ENCODE peak calls at places on chromosomes 6 and 20, in four cellular contexts. C, S, E and J are unnamed samples.

GRCh38 chr6:47794577-47795135 is 12.8 kb downstream of the OPN5 start:
- DNase-seq in C (no peak), S (no peak), E (no peak), J (no peak)

GRCh38 chr20:51082988-51083387 is 60.1 kb upstream of the KCNG1 start:
- DNase-seq in C (no peak), S (no peak), E (no peak), J (no peak)

GRCh38 chr20:20095114-20095872 is 43.0 kb downstream of the CFAP61 start:
- DNase-seq in C (no peak), S (no peak), E (no peak), J (no peak)

GRCh38 chr20:25053207-25054132 is 4.5 kb downstream of the ACSS1 start:
- DNase-seq in C (peak), S (no peak), E (no peak), J (peak)

GRCh38 chr20:12049125-12049524 is 131.4 kb downstream of the BTBD3 start:
- DNase-seq in C (no peak), S (peak), E (no peak), J (no peak)

GRCh38 chr6:152378154-152378553 is 259.0 kb downstream of the SYNE1 start:
- DNase-seq in C (no peak), S (peak), E (no peak), J (no peak)

GRCh38 chr6:159267165-159267564 is 98.0 kb downstream of the FNDC1 start:
- DNase-seq in C (no peak), S (peak), E (no peak), J (no peak)

GRCh38 chr20:18811186-18811585 is 2.4 kb upstream of the SCP2D1 start:
- DNase-seq in C (no peak), S (no peak), E (no peak), J (no peak)

GRCh38 chr20:8756410-8756809 is 312.5 kb upstream of the PLCB4 start:
- DNase-seq in C (no peak), S (peak), E (no peak), J (no peak)

GRCh38 chr6:73537677-73538076 is 16.8 kb upstream of the EEF1A1 start:
- DNase-seq in C (no peak), S (no peak), E (no peak), J (no peak)

GRCh38 chr6:155958550-155958949 is 502.9 kb upstream of the NOX3 start:
- DNase-seq in C (no peak), S (peak), E (no peak), J (peak)

GRCh38 chr6:66555082-66555481 is 848.1 kb upstream of the EYS start:
- DNase-seq in C (no peak), S (no peak), E (no peak), J (no peak)

GRCh38 chr20:32238483-32239425 is 31.1 kb downstream of the POFUT1 start:
- DNase-seq in C (no peak), S (peak), E (no peak), J (no peak)

GRCh38 chr20:63826753-63827152 is 4.3 kb downstream of the ZBTB46 start:
- DNase-seq in C (no peak), S (peak), E (no peak), J (no peak)

GRCh38 chr20:10201321-10201870 is 17.2 kb upstream of the SNAP25 start:
- DNase-seq in C (no peak), S (no peak), E (no peak), J (no peak)

GRCh38 chr6:167779993-167780655 is 46.6 kb upstream of the AFDN start:
- DNase-seq in C (no peak), S (no peak), E (no peak), J (no peak)

GRCh38 chr6:2197177-2197671 is 48.2 kb downstream of the GMDS start:
- DNase-seq in C (no peak), S (peak), E (no peak), J (peak)
- TF ChIP-seq CTCF in C (no peak), S (no peak), E (no peak), J (no peak)

GRCh38 chr6:149962461-149963211 is 1.1 kb upstream of the ULBP1 start:
- DNase-seq in C (no peak), S (no peak), E (no peak), J (no peak)
- H3K4me3 ChIP-seq in C (peak), S (peak), E (peak), J (no peak)

DNA sequence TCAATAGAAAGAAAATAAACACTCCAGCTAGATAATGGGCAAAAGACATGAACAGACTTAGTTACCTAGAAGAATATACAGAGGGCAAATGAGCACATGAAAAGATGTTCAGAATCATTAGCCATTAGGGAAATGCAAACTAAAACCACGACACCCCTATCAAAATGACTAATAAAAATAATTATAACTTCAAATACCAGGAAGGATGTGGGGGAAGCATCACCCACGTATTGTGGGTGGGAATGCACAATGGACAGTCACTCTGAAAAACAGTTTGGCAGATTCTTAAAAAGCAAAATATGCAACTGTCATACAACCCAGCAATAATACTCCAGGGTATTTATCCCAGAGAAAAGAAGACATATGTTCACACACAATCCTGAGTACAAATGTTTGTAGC is 92.6 kb downstream of the DLL1 start:
- DNase-seq in C (no peak), S (no peak), E (no peak), J (no peak)
- TF ChIP-seq CTCF in C (no peak), S (no peak), E (no peak), J (no peak)

DNA sequence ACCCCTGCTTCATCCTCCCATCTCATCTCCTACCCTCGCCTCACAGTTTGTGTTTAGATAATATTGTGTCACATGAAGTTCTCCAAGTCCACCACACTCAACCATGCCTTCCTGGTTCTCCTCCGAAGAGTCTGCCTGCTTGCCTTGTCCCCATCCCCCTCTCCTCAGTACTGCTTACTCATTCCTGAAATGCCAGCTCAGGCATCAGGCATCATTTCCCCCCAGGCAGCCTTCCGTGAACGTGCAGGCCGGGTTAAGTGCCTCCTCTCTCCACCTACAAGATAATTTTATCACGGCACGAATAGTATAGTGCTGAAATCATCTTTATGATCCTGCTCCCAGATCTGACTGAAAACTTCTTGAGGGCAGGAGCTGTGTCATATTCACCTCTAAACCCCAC is 48.8 kb upstream of the BMP2 start:
- DNase-seq in C (no peak), S (peak), E (no peak), J (no peak)
- H3K4me3 ChIP-seq in C (no peak), S (no peak), E (no peak), J (no peak)

GRCh38 chr6:41073203-41073967 is 611 bp downstream of the NFYA start:
- DNase-seq in C (peak), S (peak), E (peak), J (peak)
- TF ChIP-seq CTCF in C (peak), S (no peak), E (no peak), J (peak)

GRCh38 chr20:42963796-42964195 is 225.9 kb downstream of the PTPRT start:
- DNase-seq in C (no peak), S (no peak), E (no peak), J (no peak)
- H3K4me3 ChIP-seq in C (no peak), S (no peak), E (no peak), J (no peak)

DNA sequence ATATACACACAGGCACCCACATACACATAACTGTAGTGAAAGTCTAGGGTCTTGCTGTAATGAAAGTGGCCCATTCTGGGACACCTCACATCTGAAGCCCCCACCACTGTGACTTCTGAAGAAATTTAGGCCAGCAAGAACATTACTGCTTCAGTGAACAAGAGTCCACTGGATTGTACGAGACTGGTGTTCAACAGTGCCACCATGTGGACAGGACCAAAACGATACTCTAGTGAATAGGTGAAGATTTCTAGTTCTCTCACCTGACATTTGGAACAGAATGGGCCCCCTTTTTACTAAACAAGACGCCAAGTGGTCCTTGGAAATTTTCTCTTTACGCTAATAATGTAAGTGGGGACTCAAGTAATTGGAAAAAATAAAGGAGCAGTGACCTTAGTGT is 156.9 kb downstream of the MAFB start:
- DNase-seq in C (no peak), S (no peak), E (peak), J (no peak)
- TF ChIP-seq CTCF in C (peak), S (peak), E (peak), J (no peak)